ENCODE peak calls at places on chromosomes 6 and 20, in eight cellular contexts. M is activated T-cell treated with anti-CD3 and anti-CD28 coated beads, Interleukin-2, amount 50 U/mL, for 48 hours; E is stimulated activated CD4-positive, alpha-beta T cell treated with anti-CD3 and anti-CD28 coated beads, Interleukin-4, amount 100 ng/mL, for 24 hours; Z is midbrain; P is DMS 273 treated with DMSO at 0.1 percent for 48 hours; Y is mesenteric fat pad; X is Calu3; F is stimulated activated naive B cell treated with anti-CD40 and anti-IgM and Interleukin-4, amounts not matched to agents 10 μg/mL and 1 μg/mL and 100 μg/mL, for 72 hours. H is an unnamed sample.

GRCh38 chr6:166456360-166457156 is 73.8 kb upstream of the MPC1 start:
- DNase-seq in F (no peak), E (no peak), Z (peak; percentile 19), M (no peak), X (peak; percentile 9), P (no peak), Y (no peak), H (no peak)

GRCh38 chr6:34235605-34236422 is 859 bp upstream of the HMGA1 start:
- DNase-seq in E (peak; percentile 74), P (no peak), X (peak; percentile 85), Z (no peak), Y (no peak), F (no peak), M (peak; percentile 73), H (peak; percentile 57)

GRCh38 chr20:32476684-32477593 is 108.2 kb downstream of the NOL4L start:
- DNase-seq in Y (no peak), X (no peak), P (no peak), Z (no peak), M (no peak), E (no peak), F (no peak), H (no peak)

GRCh38 chr20:6708010-6708409 is 59.5 kb upstream of the BMP2 start:
- DNase-seq in Y (no peak), Z (no peak), F (no peak), M (no peak), X (peak; percentile 40), P (no peak), E (no peak), H (no peak)

GRCh38 chr20:54345817-54346216 is 129.6 kb upstream of the DOK5 start:
- DNase-seq in Z (no peak), Y (no peak), P (no peak), F (no peak), X (no peak), M (no peak), E (no peak), H (no peak)

GRCh38 chr20:49360242-49360968 is 82.5 kb upstream of the ZNFX1 start:
- DNase-seq in Y (no peak), P (no peak), X (no peak), F (no peak), Z (no peak), E (no peak), M (no peak), H (no peak)

GRCh38 chr20:21613512-21613911 is 92.0 kb upstream of the PAX1 start:
- DNase-seq in Y (no peak), P (peak; percentile 17), X (peak; percentile 0), E (no peak), F (no peak), Z (no peak), M (no peak), H (no peak)

GRCh38 chr20:20677186-20677585 is 35.3 kb downstream of the RALGAPA2 start:
- DNase-seq in Z (no peak), F (no peak), M (no peak), P (peak; percentile 14), Y (no peak), X (no peak), E (no peak), H (no peak)

GRCh38 chr20:63438121-63438520 is 34.3 kb downstream of the KCNQ2 start:
- DNase-seq in Z (no peak), P (no peak), M (no peak), F (no peak), Y (no peak), E (no peak), X (no peak), H (no peak)

GRCh38 chr6:169406794-169407193 is 153.1 kb upstream of the THBS2 start:
- DNase-seq in X (no peak), F (no peak), P (no peak), Y (no peak), Z (no peak), M (no peak), E (no peak), H (no peak)

GRCh38 chr6:24858154-24858801 is 59.6 kb upstream of the ARMH2 start:
- DNase-seq in E (no peak), P (no peak), Z (no peak), X (peak; percentile 49), Y (no peak), F (peak; percentile 57), M (no peak), H (peak; percentile 23)